ENCODE peak calls at places on chromosome 15, in nine cellular contexts. One of them, this sample, is unnamed.

GRCh38 chr15:63191895-63192603 is 2.6 kb downstream of the RAB8B start:
- DNase-seq in GM12892: no peak
- DNase-seq in CD8-positive, alpha-beta T cell: peak
- DNase-seq in left cardiac atrium: no peak
- DNase-seq in lung microvascular endothelial cell: no peak
- DNase-seq in activated CD4-positive, alpha-beta T cell treated with anti-CD3 and anti-CD28 coated beads, Interleukin-2, amount 50 U/mL, for 4 hours: peak
- DNase-seq in stimulated activated naive CD8-positive, alpha-beta T cell treated with anti-CD3 and anti-CD28 coated beads, Interleukin-15, Interleukin-2, amounts not matched to agents 100 U/mL and 50 U/mL, for 24 hours: peak
- DNase-seq in spleen: no peak
- DNase-seq in T follicular helper cell: peak
- DNase-seq in this sample: peak

GRCh38 chr15:62773369-62774165 is 269.0 kb upstream of the TPM1 start:
- DNase-seq in GM12892: no peak
- DNase-seq in activated CD4-positive, alpha-beta T cell treated with anti-CD3 and anti-CD28 coated beads, Interleukin-2, amount 50 U/mL, for 4 hours: no peak
- DNase-seq in stimulated activated naive CD8-positive, alpha-beta T cell treated with anti-CD3 and anti-CD28 coated beads, Interleukin-15, Interleukin-2, amounts not matched to agents 100 U/mL and 50 U/mL, for 24 hours: no peak
- DNase-seq in spleen: no peak
- DNase-seq in T follicular helper cell: no peak
- DNase-seq in left cardiac atrium: no peak
- DNase-seq in CD8-positive, alpha-beta T cell: no peak
- DNase-seq in lung microvascular endothelial cell: no peak
- DNase-seq in this sample: no peak

GRCh38 chr15:36951747-36952247 is 148.6 kb downstream of the MEIS2 start:
- DNase-seq in stimulated activated naive CD8-positive, alpha-beta T cell treated with anti-CD3 and anti-CD28 coated beads, Interleukin-15, Interleukin-2, amounts not matched to agents 100 U/mL and 50 U/mL, for 24 hours: no peak
- DNase-seq in GM12892: no peak
- DNase-seq in CD8-positive, alpha-beta T cell: no peak
- DNase-seq in left cardiac atrium: no peak
- DNase-seq in spleen: no peak
- DNase-seq in activated CD4-positive, alpha-beta T cell treated with anti-CD3 and anti-CD28 coated beads, Interleukin-2, amount 50 U/mL, for 4 hours: no peak
- DNase-seq in T follicular helper cell: no peak
- DNase-seq in lung microvascular endothelial cell: peak
- DNase-seq in this sample: no peak

GRCh38 chr15:52336530-52336929 is 40.9 kb upstream of the MYO5C start:
- DNase-seq in lung microvascular endothelial cell: no peak
- DNase-seq in left cardiac atrium: no peak
- DNase-seq in spleen: no peak
- DNase-seq in CD8-positive, alpha-beta T cell: no peak
- DNase-seq in GM12892: no peak
- DNase-seq in stimulated activated naive CD8-positive, alpha-beta T cell treated with anti-CD3 and anti-CD28 coated beads, Interleukin-15, Interleukin-2, amounts not matched to agents 100 U/mL and 50 U/mL, for 24 hours: no peak
- DNase-seq in activated CD4-positive, alpha-beta T cell treated with anti-CD3 and anti-CD28 coated beads, Interleukin-2, amount 50 U/mL, for 4 hours: no peak
- DNase-seq in T follicular helper cell: no peak
- DNase-seq in this sample: no peak

GRCh38 chr15:92636950-92637481 is 18.6 kb downstream of the FAM174B start:
- DNase-seq in left cardiac atrium: no peak
- DNase-seq in spleen: peak
- DNase-seq in activated CD4-positive, alpha-beta T cell treated with anti-CD3 and anti-CD28 coated beads, Interleukin-2, amount 50 U/mL, for 4 hours: no peak
- DNase-seq in T follicular helper cell: no peak
- DNase-seq in stimulated activated naive CD8-positive, alpha-beta T cell treated with anti-CD3 and anti-CD28 coated beads, Interleukin-15, Interleukin-2, amounts not matched to agents 100 U/mL and 50 U/mL, for 24 hours: no peak
- DNase-seq in CD8-positive, alpha-beta T cell: no peak
- DNase-seq in GM12892: no peak
- DNase-seq in lung microvascular endothelial cell: no peak
- DNase-seq in this sample: no peak

GRCh38 chr15:48493084-48493762 is 152.3 kb downstream of the FBN1 start:
- DNase-seq in T follicular helper cell: no peak
- DNase-seq in activated CD4-positive, alpha-beta T cell treated with anti-CD3 and anti-CD28 coated beads, Interleukin-2, amount 50 U/mL, for 4 hours: no peak
- DNase-seq in spleen: no peak
- DNase-seq in lung microvascular endothelial cell: peak
- DNase-seq in CD8-positive, alpha-beta T cell: no peak
- DNase-seq in GM12892: no peak
- DNase-seq in left cardiac atrium: no peak
- DNase-seq in stimulated activated naive CD8-positive, alpha-beta T cell treated with anti-CD3 and anti-CD28 coated beads, Interleukin-15, Interleukin-2, amounts not matched to agents 100 U/mL and 50 U/mL, for 24 hours: no peak
- DNase-seq in this sample: no peak

GRCh38 chr15:69735126-69735525 is 282.5 kb downstream of the RPLP1 start:
- DNase-seq in GM12892: no peak
- DNase-seq in lung microvascular endothelial cell: no peak
- DNase-seq in spleen: no peak
- DNase-seq in CD8-positive, alpha-beta T cell: no peak
- DNase-seq in T follicular helper cell: no peak
- DNase-seq in left cardiac atrium: no peak
- DNase-seq in activated CD4-positive, alpha-beta T cell treated with anti-CD3 and anti-CD28 coated beads, Interleukin-2, amount 50 U/mL, for 4 hours: no peak
- DNase-seq in stimulated activated naive CD8-positive, alpha-beta T cell treated with anti-CD3 and anti-CD28 coated beads, Interleukin-15, Interleukin-2, amounts not matched to agents 100 U/mL and 50 U/mL, for 24 hours: no peak
- DNase-seq in this sample: no peak

GRCh38 chr15:47116698-47117097 is 600.6 kb upstream of the SEMA6D start:
- DNase-seq in activated CD4-positive, alpha-beta T cell treated with anti-CD3 and anti-CD28 coated beads, Interleukin-2, amount 50 U/mL, for 4 hours: no peak
- DNase-seq in lung microvascular endothelial cell: no peak
- DNase-seq in CD8-positive, alpha-beta T cell: no peak
- DNase-seq in spleen: no peak
- DNase-seq in left cardiac atrium: no peak
- DNase-seq in stimulated activated naive CD8-positive, alpha-beta T cell treated with anti-CD3 and anti-CD28 coated beads, Interleukin-15, Interleukin-2, amounts not matched to agents 100 U/mL and 50 U/mL, for 24 hours: no peak
- DNase-seq in GM12892: no peak
- DNase-seq in T follicular helper cell: no peak
- DNase-seq in this sample: no peak

GRCh38 chr15:53323197-53323596 is 436.3 kb downstream of the WDR72 start:
- DNase-seq in spleen: no peak
- DNase-seq in T follicular helper cell: no peak
- DNase-seq in stimulated activated naive CD8-positive, alpha-beta T cell treated with anti-CD3 and anti-CD28 coated beads, Interleukin-15, Interleukin-2, amounts not matched to agents 100 U/mL and 50 U/mL, for 24 hours: no peak
- DNase-seq in lung microvascular endothelial cell: no peak
- DNase-seq in activated CD4-positive, alpha-beta T cell treated with anti-CD3 and anti-CD28 coated beads, Interleukin-2, amount 50 U/mL, for 4 hours: no peak
- DNase-seq in left cardiac atrium: no peak
- DNase-seq in CD8-positive, alpha-beta T cell: no peak
- DNase-seq in GM12892: no peak
- DNase-seq in this sample: no peak

GRCh38 chr15:55279746-55280351 is 9.8 kb downstream of the RAB27A start:
- DNase-seq in lung microvascular endothelial cell: peak
- DNase-seq in CD8-positive, alpha-beta T cell: peak
- DNase-seq in activated CD4-positive, alpha-beta T cell treated with anti-CD3 and anti-CD28 coated beads, Interleukin-2, amount 50 U/mL, for 4 hours: peak
- DNase-seq in GM12892: no peak
- DNase-seq in stimulated activated naive CD8-positive, alpha-beta T cell treated with anti-CD3 and anti-CD28 coated beads, Interleukin-15, Interleukin-2, amounts not matched to agents 100 U/mL and 50 U/mL, for 24 hours: peak
- DNase-seq in left cardiac atrium: no peak
- DNase-seq in spleen: no peak
- DNase-seq in T follicular helper cell: peak
- DNase-seq in this sample: peak

GRCh38 chr15:100973351-100974034 is 54.3 kb downstream of the LRRK1 start:
- DNase-seq in CD8-positive, alpha-beta T cell: no peak
- DNase-seq in activated CD4-positive, alpha-beta T cell treated with anti-CD3 and anti-CD28 coated beads, Interleukin-2, amount 50 U/mL, for 4 hours: no peak
- DNase-seq in T follicular helper cell: no peak
- DNase-seq in lung microvascular endothelial cell: peak
- DNase-seq in stimulated activated naive CD8-positive, alpha-beta T cell treated with anti-CD3 and anti-CD28 coated beads, Interleukin-15, Interleukin-2, amounts not matched to agents 100 U/mL and 50 U/mL, for 24 hours: no peak
- DNase-seq in GM12892: peak
- DNase-seq in spleen: no peak
- DNase-seq in left cardiac atrium: no peak
- DNase-seq in this sample: no peak

GRCh38 chr15:94760348-94760747 is 529.0 kb downstream of the MCTP2 start:
- DNase-seq in stimulated activated naive CD8-positive, alpha-beta T cell treated with anti-CD3 and anti-CD28 coated beads, Interleukin-15, Interleukin-2, amounts not matched to agents 100 U/mL and 50 U/mL, for 24 hours: no peak
- DNase-seq in activated CD4-positive, alpha-beta T cell treated with anti-CD3 and anti-CD28 coated beads, Interleukin-2, amount 50 U/mL, for 4 hours: no peak
- DNase-seq in spleen: no peak
- DNase-seq in GM12892: no peak
- DNase-seq in lung microvascular endothelial cell: no peak
- DNase-seq in CD8-positive, alpha-beta T cell: no peak
- DNase-seq in left cardiac atrium: no peak
- DNase-seq in T follicular helper cell: no peak
- DNase-seq in this sample: no peak

GRCh38 chr15:40006646-40007045 is 32.3 kb downstream of the SRP14 start:
- DNase-seq in CD8-positive, alpha-beta T cell: no peak
- DNase-seq in activated CD4-positive, alpha-beta T cell treated with anti-CD3 and anti-CD28 coated beads, Interleukin-2, amount 50 U/mL, for 4 hours: no peak
- DNase-seq in spleen: no peak
- DNase-seq in GM12892: no peak
- DNase-seq in T follicular helper cell: no peak
- DNase-seq in stimulated activated naive CD8-positive, alpha-beta T cell treated with anti-CD3 and anti-CD28 coated beads, Interleukin-15, Interleukin-2, amounts not matched to agents 100 U/mL and 50 U/mL, for 24 hours: no peak
- DNase-seq in left cardiac atrium: no peak
- DNase-seq in lung microvascular endothelial cell: no peak
- DNase-seq in this sample: no peak

GRCh38 chr15:42329161-42329560 is 30.1 kb upstream of the CAPN3 start:
- DNase-seq in T follicular helper cell: no peak
- DNase-seq in lung microvascular endothelial cell: no peak
- DNase-seq in GM12892: no peak
- DNase-seq in stimulated activated naive CD8-positive, alpha-beta T cell treated with anti-CD3 and anti-CD28 coated beads, Interleukin-15, Interleukin-2, amounts not matched to agents 100 U/mL and 50 U/mL, for 24 hours: no peak
- DNase-seq in CD8-positive, alpha-beta T cell: no peak
- DNase-seq in left cardiac atrium: no peak
- DNase-seq in spleen: no peak
- DNase-seq in activated CD4-positive, alpha-beta T cell treated with anti-CD3 and anti-CD28 coated beads, Interleukin-2, amount 50 U/mL, for 4 hours: no peak
- DNase-seq in this sample: no peak

GRCh38 chr15:68553994-68554715 is 24.6 kb upstream of the CORO2B start:
- DNase-seq in stimulated activated naive CD8-positive, alpha-beta T cell treated with anti-CD3 and anti-CD28 coated beads, Interleukin-15, Interleukin-2, amounts not matched to agents 100 U/mL and 50 U/mL, for 24 hours: peak
- DNase-seq in spleen: peak
- DNase-seq in lung microvascular endothelial cell: peak
- DNase-seq in activated CD4-positive, alpha-beta T cell treated with anti-CD3 and anti-CD28 coated beads, Interleukin-2, amount 50 U/mL, for 4 hours: peak
- DNase-seq in T follicular helper cell: peak
- DNase-seq in GM12892: no peak
- DNase-seq in left cardiac atrium: peak
- DNase-seq in CD8-positive, alpha-beta T cell: peak
- DNase-seq in this sample: peak

GRCh38 chr15:70258369-70259029 is 160.8 kb upstream of the TLE3 start:
- DNase-seq in left cardiac atrium: no peak
- DNase-seq in lung microvascular endothelial cell: no peak
- DNase-seq in T follicular helper cell: peak
- DNase-seq in activated CD4-positive, alpha-beta T cell treated with anti-CD3 and anti-CD28 coated beads, Interleukin-2, amount 50 U/mL, for 4 hours: peak
- DNase-seq in GM12892: no peak
- DNase-seq in spleen: peak
- DNase-seq in CD8-positive, alpha-beta T cell: peak
- DNase-seq in stimulated activated naive CD8-positive, alpha-beta T cell treated with anti-CD3 and anti-CD28 coated beads, Interleukin-15, Interleukin-2, amounts not matched to agents 100 U/mL and 50 U/mL, for 24 hours: peak
- DNase-seq in this sample: peak

This sample was measured in stimulated activated naive CD4-positive, alpha-beta T cell treated with Interleukin-2 at 50 U/mL for 16 hours.